ENCODE peak calls at places on chromosomes 2 and 18, in five cellular contexts. M, T, W, X and G are unnamed samples.

GRCh38 chr2:102434655-102435381 is 11.9 kb downstream of the IL18RAP start:
- DNase-seq in W (no peak), X (peak), T (no peak), M (no peak), G (no peak)

GRCh38 chr18:1094408-1094807 is 189.7 kb downstream of the ADCYAP1 start:
- DNase-seq in M (no peak), X (no peak), T (no peak), W (no peak), G (no peak)

GRCh38 chr18:37302519-37302918 is 263.1 kb downstream of the CELF4 start:
- DNase-seq in W (no peak), T (no peak), X (no peak), M (no peak), G (no peak)

GRCh38 chr2:119264781-119265692 is 41.4 kb downstream of the STEAP3 start:
- DNase-seq in M (peak), W (no peak), T (no peak), X (peak), G (no peak)

GRCh38 chr2:159131882-159132281 is 154.6 kb downstream of the WDSUB1 start:
- DNase-seq in T (no peak), X (no peak), W (no peak), M (no peak), G (no peak)

GRCh38 chr2:88810017-88810416 is 118.5 kb downstream of the RPIA start:
- DNase-seq in T (no peak), X (no peak), M (no peak), W (no peak), G (no peak)

GRCh38 chr2:239767016-239767905 is 257.9 kb downstream of the NDUFA10 start:
- DNase-seq in X (no peak), W (no peak), M (no peak), T (no peak), G (peak)

GRCh38 chr2:168552450-168552856 is 96.4 kb downstream of the CERS6 start:
- DNase-seq in M (peak), T (no peak), X (peak), W (no peak), G (no peak)